ENCODE peak calls at places on chromosomes 6 and 20, in nine cellular contexts. M is uterus; A is stimulated activated CD8-positive, alpha-beta memory T cell treated with anti-CD3 and anti-CD28 coated beads, Interleukin-15, amount 100 ng/mL, for 4 hours; S is GM03348; P is islet precursor cell; V is Right ventricle myocardium superior; W is ecto neural progenitor cell; B is mesenchymal stem cell; F is stimulated activated naive CD8-positive, alpha-beta T cell treated with anti-CD3 and anti-CD28 coated beads, Interleukin-15, Interleukin-2, amounts not matched to agents 100 U/mL and 50 U/mL, for 24 hours. O is an unnamed sample.
A peak's percentile ranks its signal among the peaks of the same experiment; 100 is the strongest.

GRCh38 chr6:52503853-52504777 is 72.7 kb downstream of the TRAM2 start:
- DNase-seq in M (peak; percentile 65), A (no peak), S (peak; percentile 80), P (peak; percentile 86), V (peak; percentile 94), W (no peak), B (peak; percentile 91), F (no peak), O (peak; percentile 88)

GRCh38 chr6:33837971-33838665 is 34.3 kb upstream of the MLN start:
- DNase-seq in M (peak; percentile 66), A (no peak), S (peak; percentile 85), P (peak; percentile 94), V (no peak), W (no peak), B (peak; percentile 64), F (no peak), O (peak; percentile 48)

GRCh38 chr20:1178103-1178502 is 6.7 kb downstream of the TMEM74B start:
- DNase-seq in M (no peak), A (no peak), S (no peak), P (no peak), V (no peak), W (no peak), B (no peak), F (no peak), O (no peak)

GRCh38 chr6:166297606-166298005 is 10.6 kb downstream of the PRR18 start:
- DNase-seq in M (no peak), A (no peak), S (no peak), P (no peak), V (no peak), W (no peak), B (no peak), F (no peak), O (no peak)

GRCh38 chr20:2729791-2730190 is 37.2 kb downstream of the EBF4 start:
- DNase-seq in M (no peak), A (no peak), S (peak; percentile 37), P (no peak), V (no peak), W (peak; percentile 39), B (no peak), F (no peak), O (no peak)

GRCh38 chr6:128519132-128519930 is 1.1 kb downstream of the PTPRK start:
- DNase-seq in M (peak; percentile 35), A (peak; percentile 10), S (peak; percentile 44), P (peak; percentile 86), V (peak; percentile 54), W (peak; percentile 71), B (peak; percentile 71), F (peak; percentile 35), O (no peak)

GRCh38 chr20:6769953-6770831 is 2.7 kb downstream of the BMP2 start:
- DNase-seq in M (peak; percentile 46), A (no peak), S (peak; percentile 18), P (peak; percentile 92), V (peak; percentile 53), W (peak; percentile 66), B (peak; percentile 67), F (no peak), O (no peak)

GRCh38 chr6:15351631-15352030 is 105.8 kb downstream of the JARID2 start:
- DNase-seq in M (peak; percentile 55), A (no peak), S (peak; percentile 89), P (no peak), V (peak; percentile 49), W (no peak), B (peak; percentile 52), F (no peak), O (peak; percentile 49)

GRCh38 chr6:168495133-168495532 is 54.1 kb downstream of the SMOC2 start:
- DNase-seq in M (no peak), A (no peak), S (no peak), P (no peak), V (no peak), W (no peak), B (no peak), F (no peak), O (no peak)

GRCh38 chr20:63375438-63375837 is 14.3 kb upstream of the CHRNA4 start:
- DNase-seq in M (no peak), A (no peak), S (no peak), P (no peak), V (no peak), W (no peak), B (no peak), F (no peak), O (no peak)

GRCh38 chr6:105753184-105754097 is 332.7 kb upstream of the PRDM1 start:
- DNase-seq in M (no peak), A (no peak), S (peak; percentile 31), P (no peak), V (no peak), W (no peak), B (peak; percentile 24), F (no peak), O (peak; percentile 71)

GRCh38 chr6:52643158-52643557 is 27.8 kb upstream of the TMEM14A start:
- DNase-seq in M (no peak), A (no peak), S (no peak), P (no peak), V (no peak), W (no peak), B (peak; percentile 26), F (no peak), O (no peak)

GRCh38 chr6:98695076-98695816 is 139.1 kb upstream of the POU3F2 start:
- DNase-seq in M (no peak), A (no peak), S (no peak), P (no peak), V (no peak), W (no peak), B (no peak), F (no peak), O (peak; percentile 41)

GRCh38 chr6:53691667-53692133 is 26.1 kb upstream of the KLHL31 start:
- DNase-seq in M (no peak), A (no peak), S (peak; percentile 11), P (no peak), V (no peak), W (no peak), B (no peak), F (no peak), O (peak; percentile 8)

GRCh38 chr6:41063884-41064285 is 8.3 kb downstream of the OARD1 start:
- DNase-seq in M (no peak), A (no peak), S (no peak), P (peak; percentile 32), V (no peak), W (no peak), B (no peak), F (no peak), O (no peak)

GRCh38 chr20:54221383-54221782 is 13.5 kb downstream of the PFDN4 start:
- DNase-seq in M (no peak), A (no peak), S (no peak), P (no peak), V (no peak), W (no peak), B (no peak), F (no peak), O (no peak)

GRCh38 chr6:142746524-142746923 is 198.5 kb downstream of the HIVEP2 start:
- DNase-seq in M (no peak), A (no peak), S (no peak), P (peak; percentile 61), V (no peak), W (peak; percentile 54), B (peak; percentile 43), F (peak; percentile 18), O (peak; percentile 43)

O was measured in cerebellar cortex.